ENCODE peak calls at places on chromosomes 16 and 17, in four cellular contexts. C is central memory CD4-positive, alpha-beta T cell; F is stimulated activated CD8-positive, alpha-beta memory T cell treated with anti-CD3 and anti-CD28 coated beads, Interleukin-12 subunit alpha, Interleukin-12 subunit beta, amount 100 ng/mL, for 4 hours; Y is HEK293T. H is an unnamed sample.

GRCh38 chr16:48354877-48355585 is 30.2 kb downstream of the SIAH1 start:
- DNase-seq in Y (no peak), F (no peak), C (no peak), H (no peak)

GRCh38 chr16:641326-642188 is at the start of gene MCRIP2:
- DNase-seq in Y (peak), C (peak), F (peak), H (peak)

GRCh38 chr17:56592487-56593072 is 919 bp upstream of the NOG start:
- DNase-seq in Y (peak), C (peak), F (peak), H (peak)

GRCh38 chr17:39402890-39403605 is 1.6 kb upstream of the FBXL20 start:
- DNase-seq in Y (no peak), F (no peak), C (no peak), H (no peak)

GRCh38 chr17:16818340-16818739 is 128.3 kb downstream of the CCDC144A start:
- DNase-seq in C (no peak), F (no peak), Y (no peak), H (no peak)

GRCh38 chr17:50758524-50758923 is 8.8 kb downstream of the ANKRD40CL start:
- DNase-seq in Y (no peak), C (no peak), F (no peak), H (no peak)

GRCh38 chr17:39573447-39574298 is 34.0 kb downstream of the NEUROD2 start:
- DNase-seq in F (peak), Y (peak), C (no peak), H (peak)

GRCh38 chr17:76163919-76164318 is 22.9 kb upstream of the FOXJ1 start:
- DNase-seq in Y (no peak), F (no peak), C (no peak), H (no peak)

GRCh38 chr17:5555254-5555653 is 29.1 kb downstream of the NLRP1 start:
- DNase-seq in C (no peak), Y (peak), F (no peak), H (no peak)

GRCh38 chr16:1537763-1538289 is 4.4 kb downstream of the TMEM204 start:
- DNase-seq in Y (no peak), F (no peak), C (peak), H (no peak)

GRCh38 chr16:58346831-58347371 is 45.4 kb upstream of the GINS3 start:
- DNase-seq in Y (no peak), C (no peak), F (no peak), H (no peak)

GRCh38 chr17:9371019-9371418 is 204.6 kb downstream of the STX8 start:
- DNase-seq in Y (no peak), C (no peak), F (no peak), H (no peak)

GRCh38 chr16:56353054-56353921 is 72.1 kb downstream of the AMFR start:
- DNase-seq in F (no peak), Y (no peak), C (no peak), H (no peak)

GRCh38 chr17:30956764-30957374 is 14.0 kb upstream of the RNF135 start:
- DNase-seq in F (no peak), Y (no peak), C (no peak), H (no peak)

GRCh38 chr17:75325827-75326586 is 36.8 kb upstream of the SLC25A19 start:
- DNase-seq in C (no peak), F (no peak), Y (no peak), H (no peak)

GRCh38 chr16:70437582-70438324 is 1.1 kb downstream of the ST3GAL2 start:
- DNase-seq in F (no peak), C (no peak), Y (no peak), H (no peak)

GRCh38 chr17:64115871-64116534 is 13.9 kb downstream of the ERN1 start:
- DNase-seq in Y (no peak), F (no peak), C (no peak), H (no peak)

GRCh38 chr17:47618416-47618815 is 31.3 kb upstream of the KPNB1 start:
- DNase-seq in C (no peak), Y (peak), F (no peak), H (no peak)

GRCh38 chr16:56301391-56301850 is 110.1 kb downstream of the GNAO1 start:
- DNase-seq in C (no peak), F (no peak), Y (no peak), H (no peak)

GRCh38 chr16:23320695-23321094 is 18.6 kb downstream of the SCNN1B start:
- DNase-seq in F (no peak), Y (no peak), C (no peak), H (no peak)

GRCh38 chr17:40978752-40979151 is 5.4 kb downstream of the KRT40 start:
- DNase-seq in F (no peak), C (no peak), Y (no peak), H (no peak)

GRCh38 chr17:688100-688989 is 26.3 kb downstream of the VPS53 start:
- DNase-seq in Y (no peak), C (no peak), F (no peak), H (no peak)

GRCh38 chr17:54771409-54771808 is 129.2 kb upstream of the TOM1L1 start:
- DNase-seq in C (no peak), Y (no peak), F (no peak), H (no peak)

GRCh38 chr17:82331345-82331939 is 2.1 kb downstream of the SECTM1 start:
- DNase-seq in Y (no peak), C (no peak), F (no peak), H (no peak)

GRCh38 chr17:16243811-16244567 is 27.0 kb downstream of the PIGL start:
- DNase-seq in C (no peak), F (no peak), Y (no peak), H (no peak)

GRCh38 chr16:69848635-69849545 is 86.8 kb downstream of the WWP2 start:
- DNase-seq in Y (peak), F (no peak), C (no peak), H (peak)

GRCh38 chr16:70738083-70738977 is 52.5 kb upstream of the MTSS2 start:
- DNase-seq in F (no peak), C (peak), Y (peak), H (peak)

GRCh38 chr16:86224629-86225028 is 285.7 kb upstream of the FOXF1 start:
- DNase-seq in F (no peak), Y (no peak), C (no peak), H (no peak)

GRCh38 chr16:4293822-4294457 is 21.1 kb upstream of the TFAP4 start:
- DNase-seq in F (no peak), C (no peak), Y (peak), H (peak)

GRCh38 chr17:35244345-35245195 is 1.7 kb downstream of the SLFN5 start:
- DNase-seq in F (peak), C (peak), Y (peak), H (peak)

GRCh38 chr17:79078476-79079190 is 4.0 kb downstream of the ENGASE start:
- DNase-seq in C (no peak), Y (no peak), F (no peak), H (peak)

GRCh38 chr17:83053021-83053778 is 26.2 kb upstream of the METRNL start:
- DNase-seq in Y (no peak), F (no peak), C (no peak), H (no peak)

GRCh38 chr16:48003226-48003907 is 152.4 kb downstream of the ABCC12 start:
- DNase-seq in F (no peak), Y (no peak), C (no peak), H (no peak)

GRCh38 chr17:42270175-42270545 is 6.0 kb downstream of the STAT5B start:
- DNase-seq in C (no peak), F (no peak), Y (no peak), H (no peak)

GRCh38 chr16:73692861-73693260 is 603.8 kb upstream of the PSMD7 start:
- DNase-seq in Y (no peak), F (no peak), C (no peak), H (no peak)

GRCh38 chr16:50311891-50312501 is 45.6 kb downstream of the ADCY7 start:
- DNase-seq in C (no peak), Y (no peak), F (no peak), H (peak)